ENCODE peak calls at places on chromosomes 4 and X, in eight cellular contexts. F is skeletal muscle cell; Q is T-helper 2 cell; R is esophagus squamous epithelium; H is GM12892; L is adipocyte; G is stimulated activated CD4-positive, alpha-beta T cell treated with anti-CD3 and anti-CD28 coated beads, Interleukin-1b, Interleukin-23, amount 100 ng/mL, for 4 hours; T is upper lobe of right lung. O is an unnamed sample.

GRCh38 chr4:112371361-112371760 is 74.2 kb downstream of the ALPK1 start:
- DNase-seq in H (no peak), G (no peak), F (no peak), Q (no peak), T (no peak), L (no peak), R (no peak), O (no peak)

GRCh38 chrX:136065044-136065671 is 79.9 kb downstream of the SLC9A6 start:
- DNase-seq in H (no peak), R (no peak), Q (peak), G (no peak), L (peak), T (no peak), F (peak), O (no peak)

GRCh38 chr4:140012688-140013087 is 141.3 kb downstream of the MAML3 start:
- DNase-seq in Q (peak), L (peak), T (no peak), G (peak), H (no peak), R (no peak), F (peak), O (peak)

GRCh38 chrX:140088438-140088837 is 123.1 kb upstream of the CXorf66 start:
- DNase-seq in R (no peak), H (no peak), F (no peak), L (no peak), T (no peak), G (no peak), Q (peak), O (no peak)

GRCh38 chrX:152313529-152314302 is 137.4 kb downstream of the GABRA3 start:
- DNase-seq in G (no peak), F (no peak), L (no peak), R (no peak), Q (no peak), H (no peak), T (no peak), O (no peak)

GRCh38 chr4:77025643-77026321 is 50.0 kb downstream of the CCNI start:
- DNase-seq in R (no peak), T (no peak), L (no peak), G (no peak), Q (peak), F (no peak), H (no peak), O (no peak)

GRCh38 chr4:96646146-96646545 is 806.3 kb downstream of the PDHA2 start:
- DNase-seq in H (no peak), L (no peak), Q (no peak), T (no peak), G (no peak), F (no peak), R (no peak), O (no peak)

GRCh38 chrX:119885554-119886428 is 9.9 kb upstream of the AKAP14 start:
- DNase-seq in H (no peak), Q (peak), R (no peak), F (no peak), L (no peak), G (no peak), T (no peak), O (no peak)

GRCh38 chr4:133759428-133759827 is 442.2 kb downstream of the PABPC4L start:
- DNase-seq in L (no peak), H (no peak), T (no peak), F (no peak), R (no peak), Q (no peak), G (no peak), O (no peak)

GRCh38 chrX:55767100-55767499 is 49.6 kb downstream of the RRAGB start:
- DNase-seq in H (no peak), R (no peak), L (peak), T (no peak), Q (no peak), F (no peak), G (no peak), O (no peak)

GRCh38 chr4:123390846-123391456 is 5.6 kb upstream of the SPRY1 start:
- DNase-seq in H (no peak), Q (peak), T (no peak), R (no peak), F (no peak), L (peak), G (no peak), O (no peak)

GRCh38 chr4:169745291-169745690 is 12.5 kb downstream of the HPF1 start:
- DNase-seq in T (no peak), H (no peak), R (no peak), L (peak), Q (no peak), F (peak), G (no peak), O (no peak)

GRCh38 chrX:122739770-122740169 is 444.3 kb upstream of the GRIA3 start:
- DNase-seq in T (no peak), L (peak), R (no peak), G (no peak), H (no peak), Q (no peak), F (no peak), O (no peak)

GRCh38 chr4:31234494-31234893 is 514.3 kb downstream of the PCDH7 start:
- DNase-seq in G (no peak), T (no peak), F (no peak), Q (peak), L (no peak), R (no peak), H (no peak), O (no peak)

GRCh38 chrX:11113731-11114130 is 2.6 kb downstream of the HCCS start:
- DNase-seq in F (no peak), T (no peak), R (no peak), L (peak), G (no peak), H (no peak), Q (no peak), O (no peak)

GRCh38 chr4:151147000-151147399 is 47.6 kb downstream of the RPS3A start:
- DNase-seq in H (no peak), G (no peak), Q (no peak), L (peak), R (no peak), T (no peak), F (no peak), O (no peak)

GRCh38 chr4:125735107-125735506 is 420.4 kb downstream of the FAT4 start:
- DNase-seq in T (no peak), R (no peak), Q (no peak), L (peak), G (no peak), H (no peak), F (peak), O (no peak)

O was measured in NCI-H187 treated with DMSO at 0.1 percent for 48 hours.